ENCODE peak calls at places on chromosomes 12 and 14, in six cellular contexts. I, B, M, O, N and Q are unnamed samples.

GRCh38 chr14:65732112-65732511 is 319.6 kb downstream of the FUT8 start:
- DNase-seq in O (no peak), I (no peak), M (no peak), N (no peak), B (no peak), Q (no peak)

GRCh38 chr12:32102234-32102633 is 4.4 kb upstream of the BICD1 start:
- DNase-seq in O (no peak), M (no peak), I (no peak), N (no peak), B (no peak), Q (no peak)

GRCh38 chr12:74365178-74365964 is 172.3 kb upstream of the ATXN7L3B start:
- DNase-seq in O (no peak), I (no peak), N (peak; percentile 33), M (peak; percentile 51), B (no peak), Q (peak; percentile 33)

GRCh38 chr14:21068521-21069387 is 1.4 kb upstream of the ARHGEF40 start:
- DNase-seq in M (peak; percentile 70), N (peak; percentile 52), B (peak; percentile 45), O (peak; percentile 76), I (peak; percentile 36), Q (no peak)

GRCh38 chr12:122980192-122981035 is at the start of gene ARL6IP4:
- DNase-seq in O (peak; percentile 81), B (peak; percentile 64), N (peak; percentile 54), M (peak; percentile 54), I (no peak), Q (no peak)

GRCh38 chr14:64955297-64955696 is 12.8 kb upstream of the GPX2 start:
- DNase-seq in B (no peak), M (no peak), N (no peak), O (no peak), I (no peak), Q (no peak)

GRCh38 chr12:102016472-102016871 is 45.3 kb downstream of the WASHC3 start:
- DNase-seq in N (peak; percentile 7), M (no peak), I (no peak), O (no peak), B (no peak), Q (no peak)

GRCh38 chr14:28609228-28609828 is 157.3 kb upstream of the FOXG1 start:
- DNase-seq in O (peak; percentile 48), N (peak; percentile 1), I (peak; percentile 3), M (peak; percentile 57), B (peak; percentile 75), Q (peak; percentile 8)

GRCh38 chr12:120783197-120783596 is 57.6 kb downstream of the ACADS start:
- DNase-seq in N (peak; percentile 87), B (no peak), M (no peak), I (peak; percentile 33), O (no peak), Q (no peak)

GRCh38 chr12:54010053-54010971 is 1.5 kb downstream of the HOXC8 start:
- DNase-seq in M (no peak), I (no peak), B (no peak), O (peak; percentile 44), N (no peak), Q (no peak)

GRCh38 chr14:105945891-105946290 is 419.5 kb downstream of the TMEM121 start:
- DNase-seq in B (no peak), M (no peak), N (no peak), O (no peak), I (no peak), Q (no peak)

GRCh38 chr12:61452076-61452475 is 808.1 kb upstream of the USP15 start:
- DNase-seq in M (no peak), B (no peak), O (no peak), I (peak; percentile 67), N (no peak), Q (no peak)

GRCh38 chr12:2289525-2289924 is 236.7 kb downstream of the CACNA1C start:
- DNase-seq in N (no peak), M (no peak), B (no peak), O (no peak), I (no peak), Q (no peak)

GRCh38 chr12:109715310-109716091 is 1.9 kb downstream of the FAM222A start:
- DNase-seq in O (no peak), M (peak; percentile 95), B (peak; percentile 68), N (no peak), I (no peak), Q (no peak)

GRCh38 chr12:79512068-79512467 is 178.7 kb downstream of the PAWR start:
- DNase-seq in B (no peak), O (no peak), M (no peak), N (no peak), I (no peak), Q (no peak)

GRCh38 chr12:79448816-79449215 is 241.9 kb downstream of the PAWR start:
- DNase-seq in O (no peak), B (no peak), N (no peak), M (no peak), I (no peak), Q (no peak)

GRCh38 chr12:16611146-16611545 is 5.2 kb upstream of the LMO3 start:
- DNase-seq in I (no peak), N (no peak), B (no peak), O (no peak), M (no peak), Q (no peak)

GRCh38 chr12:17079251-17079909 is 473.4 kb upstream of the LMO3 start:
- DNase-seq in I (no peak), N (no peak), M (no peak), O (no peak), B (no peak), Q (no peak)

GRCh38 chr14:79487632-79488031 is 723.7 kb downstream of the DIO2 start:
- DNase-seq in N (no peak), B (no peak), M (no peak), I (no peak), O (no peak), Q (no peak)

GRCh38 chr14:36383674-36384421 is 63.4 kb upstream of the MBIP start:
- DNase-seq in I (no peak), N (no peak), B (peak; percentile 34), M (no peak), O (peak; percentile 85), Q (no peak)

GRCh38 chr12:89821901-89822300 is 113.3 kb upstream of the ATP2B1 start:
- DNase-seq in O (no peak), I (no peak), N (no peak), B (no peak), M (no peak), Q (no peak)

GRCh38 chr14:85528080-85528881 is 1.7 kb upstream of the FLRT2 start:
- DNase-seq in B (peak; percentile 18), O (peak; percentile 38), I (no peak), M (peak; percentile 54), N (peak; percentile 90), Q (peak; percentile 52)

GRCh38 chr12:104331376-104331775 is 27.8 kb downstream of the EID3 start:
- DNase-seq in I (no peak), N (no peak), B (no peak), O (no peak), M (no peak), Q (no peak)

GRCh38 chr12:11797317-11797913 is 147.9 kb downstream of the ETV6 start:
- DNase-seq in I (no peak), O (no peak), M (no peak), B (no peak), N (peak; percentile 97), Q (no peak)

GRCh38 chr12:54420766-54421144 is 1.7 kb upstream of the ITGA5 start:
- DNase-seq in I (no peak), O (peak; percentile 83), B (no peak), M (no peak), N (no peak), Q (no peak)

GRCh38 chr14:68439741-68440140 is 353.1 kb downstream of the ZFP36L1 start:
- DNase-seq in N (no peak), M (no peak), I (no peak), O (no peak), B (no peak), Q (no peak)
- H3K4me3 ChIP-seq in N (no peak overlapping the region), M (no peak overlapping the region), I (no peak overlapping the region), O (no peak overlapping the region), B (no peak overlapping the region), Q (no peak overlapping the region)

GRCh38 chr14:68211421-68211820 is 391.8 kb downstream of the RAD51B start:
- DNase-seq in B (no peak), M (no peak), O (no peak), N (no peak), I (no peak), Q (no peak)
- H3K4me3 ChIP-seq in B (no peak overlapping the region), M (no peak overlapping the region), O (no peak overlapping the region), N (no peak overlapping the region), I (no peak overlapping the region), Q (no peak overlapping the region)

DNA sequence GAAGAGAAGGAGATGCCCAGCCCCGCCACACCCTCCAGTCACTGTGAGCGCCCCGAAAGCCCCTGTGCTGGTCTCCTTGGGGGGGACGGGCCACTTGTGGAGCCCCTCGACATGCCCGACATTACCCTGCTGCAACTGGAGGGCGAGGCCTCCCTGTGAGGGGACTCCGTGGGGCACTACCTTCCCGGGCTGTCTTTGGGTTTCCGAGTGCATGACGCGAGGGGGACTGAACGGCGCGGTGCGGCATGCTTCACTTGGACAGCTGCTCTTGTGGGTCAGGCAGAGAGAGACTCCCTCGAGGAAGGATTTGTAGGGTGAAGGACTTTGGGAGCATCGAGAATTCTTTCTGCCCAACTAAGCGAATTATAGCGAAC is 1.1 kb downstream of the CCDC184 start:
- DNase-seq in N (no peak), O (no peak), B (no peak), M (no peak), I (no peak), Q (no peak)
- H3K4me3 ChIP-seq in N (peak overlapping the region; percentile 26), O (peak overlapping the region; percentile 74), B (peak overlapping the region; percentile 90), M (no peak overlapping the region), I (no peak overlapping the region), Q (no peak overlapping the region)

DNA sequence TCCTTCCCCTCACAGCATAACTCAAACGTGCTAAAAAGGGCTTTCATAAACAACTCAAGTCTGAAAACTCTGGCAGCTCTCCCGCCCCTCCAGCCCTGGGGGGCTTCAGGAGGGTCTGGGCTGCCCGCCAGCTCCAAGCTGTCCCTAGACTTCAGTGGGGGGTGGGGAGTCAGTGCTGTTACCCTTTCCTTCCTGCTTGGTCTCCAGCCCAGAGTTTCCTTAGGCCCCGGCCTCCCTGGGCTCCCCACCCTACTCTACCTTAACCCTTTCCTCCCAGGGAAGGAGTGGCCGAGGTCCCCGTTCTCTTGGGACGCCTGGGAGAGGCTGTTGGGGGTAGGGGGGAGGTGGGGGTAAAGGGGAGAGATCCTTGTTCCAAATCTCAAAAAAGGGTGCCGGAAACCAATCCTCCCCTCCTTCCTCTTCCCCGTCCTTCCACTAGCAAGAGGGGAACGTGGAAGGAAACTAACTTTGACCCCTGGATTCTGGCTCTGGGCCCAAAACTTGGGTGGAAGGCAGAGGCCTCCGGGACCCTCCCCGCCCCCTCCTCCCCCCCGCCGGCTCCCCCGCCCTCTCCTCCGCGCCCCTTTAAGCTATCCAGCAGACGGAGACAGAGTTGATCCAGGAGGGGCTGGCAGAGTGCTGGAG is 383 bp upstream of the NYNRIN start:
- DNase-seq in M (peak; percentile 58), I (no peak), B (no peak), O (no peak), N (no peak), Q (no peak)
- H3K4me3 ChIP-seq in M (peak overlapping the region; percentile 85), I (no peak overlapping the region), B (peak overlapping the region; percentile 72), O (peak overlapping the region; percentile 74), N (peak overlapping the region; percentile 67), Q (no peak overlapping the region)

GRCh38 chr12:28027947-28028724 is 55.6 kb upstream of the PTHLH start:
- DNase-seq in M (no peak), B (no peak), N (peak; percentile 45), O (no peak), I (no peak), Q (no peak)
- H3K4me3 ChIP-seq in M (no peak overlapping the region), B (no peak overlapping the region), N (no peak overlapping the region), O (no peak overlapping the region), I (no peak overlapping the region), Q (no peak overlapping the region)